ENCODE peak calls at places on chromosomes 5 and 9, in ten cellular contexts. Q, O, K, N, H, F, V, Z, E and U are unnamed samples.

GRCh38 chr9:131633491-131634031 is 88.2 kb downstream of the PRRT1B start:
- DNase-seq in Q (peak), N (no peak), H (no peak), K (no peak), F (no peak), V (no peak), E (peak), Z (no peak), O (no peak), U (no peak)

GRCh38 chr5:2266668-2267240 is 384.0 kb upstream of the IRX4 start:
- DNase-seq in V (no peak), Z (no peak), E (no peak), Q (no peak), O (no peak), K (no peak), N (no peak), H (no peak), F (no peak), U (no peak)

GRCh38 chr5:6717247-6717646 is 4.0 kb downstream of the TENT4A start:
- DNase-seq in Z (no peak), K (no peak), N (no peak), H (no peak), F (peak), E (no peak), V (no peak), Q (no peak), O (no peak), U (no peak)

GRCh38 chr5:116084231-116084630 is 594 bp upstream of the COMMD10 start:
- DNase-seq in F (no peak), V (peak), E (peak), O (no peak), Q (peak), H (no peak), Z (no peak), K (peak), N (peak), U (peak)

GRCh38 chr5:11564716-11565115 is 339.5 kb downstream of the CTNND2 start:
- DNase-seq in O (no peak), N (no peak), Q (no peak), H (no peak), F (no peak), Z (no peak), E (no peak), V (no peak), K (no peak), U (no peak)

GRCh38 chr9:19156026-19156474 is 28.8 kb upstream of the PLIN2 start:
- DNase-seq in V (no peak), K (no peak), E (no peak), Q (no peak), N (no peak), H (no peak), O (no peak), F (no peak), Z (no peak), U (no peak)

GRCh38 chr9:127931092-127931881 is 710 bp upstream of the PIP5KL1 start:
- DNase-seq in F (no peak), E (peak), Q (peak), H (no peak), K (peak), Z (peak), O (no peak), V (no peak), N (peak), U (peak)

GRCh38 chr9:130943226-130943625 is 4.2 kb upstream of the FIBCD1 start:
- DNase-seq in H (no peak), F (no peak), N (no peak), O (no peak), E (no peak), Q (no peak), Z (no peak), K (no peak), V (no peak), U (no peak)

GRCh38 chr9:124267271-124267807 is 9.6 kb downstream of the NEK6 start:
- DNase-seq in H (no peak), Z (peak), O (no peak), K (peak), N (no peak), V (peak), E (peak), Q (no peak), F (peak), U (peak)

GRCh38 chr9:105405514-105406131 is 42.2 kb upstream of the FSD1L start:
- DNase-seq in F (no peak), K (peak), H (no peak), E (no peak), O (no peak), N (no peak), Z (no peak), V (no peak), Q (no peak), U (peak)

GRCh38 chr5:169656125-169656990 is 19.3 kb downstream of the DOCK2 start:
- DNase-seq in F (no peak), V (no peak), K (peak), N (no peak), Z (no peak), Q (no peak), E (no peak), H (no peak), O (no peak), U (peak)

GRCh38 chr5:38190111-38190510 is 68.2 kb upstream of the EGFLAM start:
- DNase-seq in N (peak), E (no peak), H (no peak), K (no peak), V (no peak), Q (no peak), Z (no peak), F (no peak), O (no peak), U (no peak)

GRCh38 chr5:51225671-51226419 is 157.4 kb upstream of the ISL1 start:
- DNase-seq in E (peak), Q (peak), Z (no peak), F (no peak), V (no peak), K (peak), N (peak), O (no peak), H (no peak), U (no peak)

GRCh38 chr5:135020111-135020895 is 13.7 kb downstream of the PITX1 start:
- DNase-seq in Z (peak), O (no peak), H (no peak), E (no peak), N (no peak), K (no peak), Q (no peak), V (no peak), F (no peak), U (no peak)